ENCODE peak calls at places on chromosomes 12 and 14, in four cellular contexts. N, B, C and T are unnamed samples.

GRCh38 chr14:56811596-56812363 is 1.5 kb upstream of the OTX2 start:
- DNase-seq in N (no peak), B (no peak), C (no peak), T (no peak)

GRCh38 chr14:95474941-95475340 is 41.5 kb downstream of the SYNE3 start:
- DNase-seq in N (no peak), B (no peak), C (no peak), T (no peak)

GRCh38 chr12:22353615-22354325 is 19.3 kb upstream of the ST8SIA1 start:
- DNase-seq in N (no peak), B (no peak), C (no peak), T (no peak)

GRCh38 chr14:83300454-83301064 is 1766.9 kb upstream of the SEL1L start:
- DNase-seq in N (peak; percentile 38), B (no peak), C (peak; percentile 43), T (peak; percentile 72)

GRCh38 chr12:139585-139984 is 73.0 kb downstream of the IQSEC3 start:
- DNase-seq in N (no peak), B (no peak), C (no peak), T (peak; percentile 28)

GRCh38 chr14:100537701-100538565 is 49.3 kb downstream of the BEGAIN start:
- DNase-seq in N (no peak), B (peak; percentile 62), C (no peak), T (no peak)

GRCh38 chr12:89156862-89157262 is 195.4 kb downstream of the DUSP6 start:
- DNase-seq in N (peak; percentile 86), B (no peak), C (no peak), T (peak; percentile 51)

GRCh38 chr12:127060310-127060847 is 1206.6 kb upstream of the TMEM132C start:
- DNase-seq in N (no peak), B (no peak), C (peak; percentile 88), T (no peak)

GRCh38 chr12:49022558-49023178 is 4.1 kb upstream of the PRKAG1 start:
- DNase-seq in N (no peak), B (no peak), C (no peak), T (no peak)

GRCh38 chr14:26702721-26703250 is 105.0 kb upstream of the NOVA1 start:
- DNase-seq in N (peak; percentile 26), B (no peak), C (peak; percentile 28), T (no peak)

GRCh38 chr14:104373055-104373854 is 206.3 kb upstream of the C14orf180 start:
- DNase-seq in N (no peak), B (no peak), C (no peak), T (no peak)

GRCh38 chr14:100271247-100271939 is 32.4 kb downstream of the YY1 start:
- DNase-seq in N (peak; percentile 25), B (no peak), C (peak; percentile 70), T (peak; percentile 44)

GRCh38 chr14:89589400-89590128 is 172.5 kb upstream of the FOXN3 start:
- DNase-seq in N (no peak), B (no peak), C (no peak), T (no peak)

GRCh38 chr12:6044082-6044481 is 80.4 kb downstream of the VWF start:
- DNase-seq in N (no peak), B (no peak), C (peak; percentile 64), T (no peak)

GRCh38 chr12:125187780-125188741 is 122.8 kb downstream of the AACS start:
- DNase-seq in N (no peak), B (no peak), C (peak; percentile 13), T (peak; percentile 10)

GRCh38 chr12:50564240-50564947 is 59.6 kb downstream of the DIP2B start:
- DNase-seq in N (peak; percentile 44), B (no peak), C (no peak), T (no peak)

GRCh38 chr14:77752266-77752665 is 8.7 kb downstream of the SNW1 start:
- DNase-seq in N (no peak), B (no peak), C (no peak), T (no peak)

GRCh38 chr12:42130670-42131402 is 13.8 kb downstream of the GXYLT1 start:
- DNase-seq in N (peak; percentile 77), B (peak; percentile 73), C (peak; percentile 55), T (peak; percentile 61)

GRCh38 chr12:6821271-6821673 is 349 bp upstream of the GPR162 start:
- DNase-seq in N (peak; percentile 73), B (no peak), C (no peak), T (peak; percentile 83)

GRCh38 chr14:88380405-88380804 is 5.1 kb upstream of the SPATA7 start:
- DNase-seq in N (peak; percentile 19), B (no peak), C (peak; percentile 61), T (peak; percentile 52)

GRCh38 chr12:56071648-56072047 is 8.3 kb upstream of the ERBB3 start:
- DNase-seq in N (peak; percentile 28), B (no peak), C (no peak), T (peak; percentile 14)

GRCh38 chr12:3437986-3438385 is 53.0 kb upstream of the PRMT8 start:
- DNase-seq in N (no peak), B (peak; percentile 31), C (no peak), T (no peak)

GRCh38 chr12:26233620-26234019 is 38.2 kb downstream of the SSPN start:
- DNase-seq in N (peak; percentile 89), B (no peak), C (no peak), T (no peak)

GRCh38 chr12:57810450-57810849 is 8.1 kb downstream of the AVIL start:
- DNase-seq in N (peak; percentile 77), B (no peak), C (peak; percentile 88), T (peak; percentile 73)

GRCh38 chr12:5376591-5377207 is 55.2 kb upstream of the NTF3 start:
- DNase-seq in N (no peak), B (no peak), C (peak; percentile 26), T (no peak)

GRCh38 chr14:95500772-95501401 is 15.6 kb downstream of the SYNE3 start:
- DNase-seq in N (peak; percentile 93), B (peak; percentile 82), C (peak; percentile 66), T (peak; percentile 82)

GRCh38 chr12:4250691-4251090 is 22.9 kb upstream of the CCND2 start:
- DNase-seq in N (no peak), B (no peak), C (no peak), T (no peak)

GRCh38 chr12:119843100-119843499 is 34.0 kb downstream of the CIT start:
- DNase-seq in N (peak; percentile 62), B (no peak), C (no peak), T (peak; percentile 90)

GRCh38 chr12:131046813-131047788 is 93.4 kb downstream of the ADGRD1 start:
- DNase-seq in N (no peak), B (peak; percentile 70), C (no peak), T (no peak)

GRCh38 chr14:91092095-91092494 is 21.8 kb upstream of the DGLUCY start:
- DNase-seq in N (no peak), B (no peak), C (no peak), T (no peak)

GRCh38 chr12:79326663-79327062 is 364.1 kb downstream of the PAWR start:
- DNase-seq in N (no peak), B (no peak), C (peak; percentile 50), T (no peak)

GRCh38 chr12:31929140-31929526 is 30.1 kb upstream of the RESF1 start:
- DNase-seq in N (no peak), B (no peak), C (no peak), T (no peak)

GRCh38 chr12:31928246-31929139 is 30.7 kb upstream of the RESF1 start:
- DNase-seq in N (no peak), B (no peak), C (no peak), T (peak; percentile 11)

DNA sequence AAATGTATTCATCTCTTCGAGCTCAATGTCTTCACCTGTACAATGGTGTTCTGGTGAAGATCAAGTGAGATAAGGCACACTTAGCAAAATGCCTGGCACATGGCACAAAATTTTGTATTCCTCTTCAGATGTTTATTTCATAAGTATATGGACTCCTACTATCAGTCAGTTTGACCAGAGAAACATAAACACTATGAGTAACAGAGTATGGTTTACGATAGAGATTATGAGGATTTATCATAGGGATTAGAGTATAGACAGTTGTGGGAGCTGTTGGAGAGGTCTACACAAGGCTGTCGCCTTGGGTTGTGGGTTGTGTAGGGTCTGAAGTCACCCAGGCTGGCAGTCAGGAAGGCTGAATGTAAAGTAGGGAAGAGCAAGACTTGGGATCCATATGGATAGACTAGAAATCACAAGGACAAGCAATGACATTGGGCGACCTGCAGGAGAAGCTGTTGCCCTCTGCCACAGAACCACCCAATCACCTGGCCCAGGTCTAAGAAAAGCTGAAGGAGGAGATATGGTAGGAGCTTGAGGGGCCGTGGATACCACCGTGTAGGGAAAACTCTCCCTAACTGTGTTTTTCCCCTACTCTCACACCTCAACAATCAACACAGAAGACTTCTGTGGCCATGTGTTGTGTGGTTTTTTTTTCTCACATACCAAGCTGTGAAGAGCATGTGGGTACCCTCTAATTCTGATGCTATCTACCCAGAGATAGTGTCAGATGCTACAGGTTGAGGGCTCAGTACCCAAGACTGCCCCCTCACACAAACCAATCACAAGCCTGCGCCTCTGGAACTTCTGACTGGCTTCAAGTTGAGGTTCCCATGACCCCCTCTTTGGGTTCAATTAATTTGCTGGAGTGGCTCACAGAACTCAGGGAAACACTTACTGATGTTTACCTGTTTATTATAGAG is 27.2 kb upstream of the RESF1 start:
- DNase-seq in N (no peak), B (no peak), C (no peak), T (no peak)
- TF ChIP-seq CTCF in N (no peak), B (no peak), C (no peak), T (no peak)

GRCh38 chr12:93895096-93895460 is 217.9 kb downstream of the CRADD start:
- DNase-seq in N (peak; percentile 57), B (no peak), C (no peak), T (peak; percentile 64)
- TF ChIP-seq CTCF in N (peak; percentile 25), B (no peak), C (no peak), T (peak; percentile 40)

GRCh38 chr14:97010491-97011160 is 213.4 kb downstream of the VRK1 start:
- DNase-seq in N (no peak), B (no peak), C (no peak), T (no peak)
- TF ChIP-seq CTCF in N (no peak), B (no peak), C (peak; percentile 37), T (no peak)

GRCh38 chr12:12562016-12562483 is 613 bp downstream of the DUSP16 start:
- DNase-seq in N (no peak), B (peak; percentile 68), C (peak; percentile 4), T (peak; percentile 42)
- TF ChIP-seq CTCF in N (no peak), B (no peak), C (no peak), T (no peak)